ENCODE peak calls at places on chromosomes 2 and 18, in six cellular contexts. One of them, this sample, is unnamed.

GRCh38 chr2:108926561-108927380 is 62.2 kb downstream of the EDAR start:
- DNase-seq in natural killer cell: no peak
- DNase-seq in NCI-H524: no peak
- DNase-seq in fibroblast of lung: no peak
- DNase-seq in T-helper 22 cell: no peak
- DNase-seq in GM10248: no peak
- DNase-seq in this sample: no peak

GRCh38 chr18:47143899-47144485 is 6.3 kb downstream of the HDHD2 start:
- DNase-seq in fibroblast of lung: no peak
- DNase-seq in T-helper 22 cell: no peak
- DNase-seq in natural killer cell: no peak
- DNase-seq in GM10248: no peak
- DNase-seq in NCI-H524: no peak
- DNase-seq in this sample: no peak

GRCh38 chr2:1995987-1996386 is 251.7 kb upstream of the PXDN start:
- DNase-seq in natural killer cell: no peak
- DNase-seq in T-helper 22 cell: no peak
- DNase-seq in fibroblast of lung: no peak
- DNase-seq in NCI-H524: no peak
- DNase-seq in GM10248: no peak
- DNase-seq in this sample: no peak

GRCh38 chr18:55000529-55000928 is 41.3 kb upstream of the CCDC68 start:
- DNase-seq in NCI-H524: no peak
- DNase-seq in GM10248: no peak
- DNase-seq in T-helper 22 cell: no peak
- DNase-seq in natural killer cell: no peak
- DNase-seq in fibroblast of lung: no peak
- DNase-seq in this sample: no peak

GRCh38 chr2:35116151-35116550 is 1239.4 kb upstream of the CRIM1 start:
- DNase-seq in fibroblast of lung: no peak
- DNase-seq in GM10248: no peak
- DNase-seq in NCI-H524: no peak
- DNase-seq in T-helper 22 cell: no peak
- DNase-seq in natural killer cell: no peak
- DNase-seq in this sample: no peak

GRCh38 chr2:121076885-121077549 is 208.0 kb downstream of the TFCP2L1 start:
- DNase-seq in fibroblast of lung: peak; percentile 23
- DNase-seq in natural killer cell: peak; percentile 58
- DNase-seq in GM10248: peak; percentile 81
- DNase-seq in NCI-H524: peak; percentile 31
- DNase-seq in T-helper 22 cell: peak; percentile 7
- DNase-seq in this sample: no peak

GRCh38 chr2:197975956-197976519 is 171.6 kb downstream of the PLCL1 start:
- DNase-seq in T-helper 22 cell: no peak
- DNase-seq in NCI-H524: no peak
- DNase-seq in fibroblast of lung: peak; percentile 13
- DNase-seq in natural killer cell: no peak
- DNase-seq in GM10248: no peak
- DNase-seq in this sample: no peak

GRCh38 chr2:16773080-16773713 is 107.6 kb upstream of the CYRIA start:
- DNase-seq in T-helper 22 cell: no peak
- DNase-seq in fibroblast of lung: peak; percentile 64
- DNase-seq in GM10248: peak; percentile 43
- DNase-seq in NCI-H524: peak; percentile 76
- DNase-seq in natural killer cell: no peak
- DNase-seq in this sample: no peak

GRCh38 chr2:155310589-155310988 is 612.1 kb downstream of the KCNJ3 start:
- DNase-seq in GM10248: no peak
- DNase-seq in T-helper 22 cell: no peak
- DNase-seq in natural killer cell: no peak
- DNase-seq in NCI-H524: peak; percentile 36
- DNase-seq in fibroblast of lung: peak; percentile 48
- DNase-seq in this sample: no peak

GRCh38 chr2:26356771-26357170 is 10.2 kb upstream of the ADGRF3 start:
- DNase-seq in natural killer cell: no peak
- DNase-seq in NCI-H524: no peak
- DNase-seq in GM10248: no peak
- DNase-seq in fibroblast of lung: no peak
- DNase-seq in T-helper 22 cell: no peak
- DNase-seq in this sample: no peak

GRCh38 chr2:240818543-240819403 is 1.2 kb downstream of the KIF1A start:
- DNase-seq in T-helper 22 cell: no peak
- DNase-seq in fibroblast of lung: no peak
- DNase-seq in natural killer cell: no peak
- DNase-seq in NCI-H524: peak; percentile 31
- DNase-seq in GM10248: no peak
- DNase-seq in this sample: no peak

GRCh38 chr2:142030735-142031134 is 100.1 kb downstream of the LRP1B start:
- DNase-seq in fibroblast of lung: peak; percentile 9
- DNase-seq in natural killer cell: no peak
- DNase-seq in NCI-H524: no peak
- DNase-seq in GM10248: no peak
- DNase-seq in T-helper 22 cell: no peak
- DNase-seq in this sample: peak; percentile 6

GRCh38 chr2:131154071-131154531 is 49.0 kb downstream of the PLEKHB2 start:
- DNase-seq in fibroblast of lung: peak; percentile 50
- DNase-seq in T-helper 22 cell: peak; percentile 25
- DNase-seq in natural killer cell: peak; percentile 41
- DNase-seq in GM10248: peak; percentile 86
- DNase-seq in NCI-H524: peak; percentile 57
- DNase-seq in this sample: peak; percentile 41

GRCh38 chr18:39969813-39970494 is 1985.1 kb upstream of the PIK3C3 start:
- DNase-seq in fibroblast of lung: no peak
- DNase-seq in NCI-H524: no peak
- DNase-seq in T-helper 22 cell: no peak
- DNase-seq in GM10248: no peak
- DNase-seq in natural killer cell: no peak
- DNase-seq in this sample: no peak

GRCh38 chr2:170339753-170340692 is 162.1 kb downstream of the MYO3B start:
- DNase-seq in fibroblast of lung: no peak
- DNase-seq in natural killer cell: no peak
- DNase-seq in GM10248: no peak
- DNase-seq in NCI-H524: peak; percentile 38
- DNase-seq in T-helper 22 cell: no peak
- DNase-seq in this sample: no peak

GRCh38 chr18:59546164-59546563 is 151.1 kb downstream of the CCBE1 start:
- DNase-seq in T-helper 22 cell: no peak
- DNase-seq in natural killer cell: no peak
- DNase-seq in GM10248: no peak
- DNase-seq in fibroblast of lung: peak; percentile 75
- DNase-seq in NCI-H524: no peak
- DNase-seq in this sample: no peak

GRCh38 chr18:3604626-3605408 is 154.8 kb downstream of the TGIF1 start:
- DNase-seq in NCI-H524: no peak
- DNase-seq in T-helper 22 cell: no peak
- DNase-seq in natural killer cell: no peak
- DNase-seq in GM10248: peak; percentile 47
- DNase-seq in fibroblast of lung: peak; percentile 97
- DNase-seq in this sample: peak; percentile 99

GRCh38 chr2:27313882-27314645 is 5.8 kb upstream of the UCN start:
- DNase-seq in NCI-H524: no peak
- DNase-seq in fibroblast of lung: no peak
- DNase-seq in T-helper 22 cell: no peak
- DNase-seq in natural killer cell: no peak
- DNase-seq in GM10248: no peak
- DNase-seq in this sample: no peak

GRCh38 chr2:236777408-236777807 is 207.8 kb downstream of the ACKR3 start:
- DNase-seq in T-helper 22 cell: no peak
- DNase-seq in natural killer cell: no peak
- DNase-seq in NCI-H524: no peak
- DNase-seq in fibroblast of lung: no peak
- DNase-seq in GM10248: no peak
- DNase-seq in this sample: no peak

GRCh38 chr18:60162390-60162789 is 210.2 kb downstream of the MC4R start:
- DNase-seq in fibroblast of lung: no peak
- DNase-seq in T-helper 22 cell: no peak
- DNase-seq in NCI-H524: no peak
- DNase-seq in natural killer cell: no peak
- DNase-seq in GM10248: no peak
- DNase-seq in this sample: no peak

GRCh38 chr2:226963528-226963927 is 127.7 kb downstream of the RHBDD1 start:
- DNase-seq in natural killer cell: no peak
- DNase-seq in NCI-H524: no peak
- DNase-seq in T-helper 22 cell: no peak
- DNase-seq in fibroblast of lung: peak; percentile 39
- DNase-seq in GM10248: no peak
- DNase-seq in this sample: peak; percentile 52

GRCh38 chr2:218607436-218608115 is at the start of gene PLCD4:
- DNase-seq in natural killer cell: no peak
- DNase-seq in NCI-H524: no peak
- DNase-seq in GM10248: no peak
- DNase-seq in T-helper 22 cell: no peak
- DNase-seq in fibroblast of lung: peak; percentile 83
- DNase-seq in this sample: peak; percentile 92

GRCh38 chr2:70994445-70995226 is at the start of gene TEX261:
- DNase-seq in NCI-H524: peak; percentile 85
- DNase-seq in GM10248: peak; percentile 93
- DNase-seq in T-helper 22 cell: peak; percentile 80
- DNase-seq in natural killer cell: peak; percentile 90
- DNase-seq in fibroblast of lung: peak; percentile 78
- DNase-seq in this sample: peak; percentile 88

GRCh38 chr2:139925903-139926302 is 1145.7 kb upstream of the NXPH2 start:
- DNase-seq in NCI-H524: no peak
- DNase-seq in T-helper 22 cell: no peak
- DNase-seq in fibroblast of lung: no peak
- DNase-seq in natural killer cell: no peak
- DNase-seq in GM10248: no peak
- DNase-seq in this sample: no peak

GRCh38 chr18:56166914-56167313 is 471.5 kb downstream of the TXNL1 start:
- DNase-seq in T-helper 22 cell: no peak
- DNase-seq in fibroblast of lung: peak; percentile 19
- DNase-seq in NCI-H524: peak; percentile 34
- DNase-seq in GM10248: no peak
- DNase-seq in natural killer cell: no peak
- DNase-seq in this sample: no peak

GRCh38 chr2:14220101-14220500 is 412.4 kb upstream of the LRATD1 start:
- DNase-seq in natural killer cell: no peak
- DNase-seq in NCI-H524: no peak
- DNase-seq in fibroblast of lung: peak; percentile 18
- DNase-seq in T-helper 22 cell: no peak
- DNase-seq in GM10248: no peak
- DNase-seq in this sample: no peak

GRCh38 chr2:74003494-74004211 is 18.9 kb downstream of the TET3 start:
- DNase-seq in NCI-H524: peak; percentile 49
- DNase-seq in natural killer cell: no peak
- DNase-seq in T-helper 22 cell: no peak
- DNase-seq in fibroblast of lung: peak; percentile 67
- DNase-seq in GM10248: no peak
- DNase-seq in this sample: peak; percentile 68

GRCh38 chr2:68992933-68993332 is 18.5 kb downstream of the GKN1 start:
- DNase-seq in natural killer cell: no peak
- DNase-seq in GM10248: no peak
- DNase-seq in fibroblast of lung: no peak
- DNase-seq in T-helper 22 cell: no peak
- DNase-seq in NCI-H524: no peak
- DNase-seq in this sample: no peak

This sample was measured in fibroblast of gingiva.